ENCODE peak calls at places on chromosomes 5 and 9, in five cellular contexts. V is sigmoid colon, F is gastrocnemius medialis, B is uterus, X is A549. E is an unnamed sample. For H3K9me3, the result is how much of the 10 kb centered on the place peaks cover.

GRCh38 chr9:121399883-121400607 is 30.0 kb upstream of the STOM start:
- DNase-seq in V (no peak), F (no peak), B (no peak), X (peak), E (no peak)

GRCh38 chr5:135623186-135623715 is 44.5 kb upstream of the CXCL14 start:
- DNase-seq in V (no peak), F (no peak), B (no peak), X (no peak), E (no peak)

GRCh38 chr9:14156046-14156445 is 157.9 kb downstream of the NFIB start:
- DNase-seq in V (no peak), F (no peak), B (no peak), X (no peak), E (no peak)

GRCh38 chr5:159001247-159001646 is 98.5 kb downstream of the EBF1 start:
- DNase-seq in V (no peak), F (no peak), B (no peak), X (no peak), E (no peak)

GRCh38 chr5:79229357-79230174 is 6.4 kb upstream of the JMY start:
- DNase-seq in V (no peak), F (no peak), B (no peak), X (no peak), E (no peak)

GRCh38 chr5:151255621-151256286 is 2.8 kb downstream of the GM2A start:
- DNase-seq in V (no peak), F (no peak), B (no peak), X (no peak), E (no peak)

GRCh38 chr9:87667164-87667738 is 58.7 kb upstream of the CTSL start:
- DNase-seq in V (no peak), F (no peak), B (no peak), X (peak), E (no peak)

GRCh38 chr5:134003957-134004625 is 684 bp downstream of the VDAC1 start:
- DNase-seq in V (peak), F (peak), B (peak), X (no peak), E (peak)

GRCh38 chr5:35853652-35854051 is 3.0 kb upstream of the IL7R start:
- DNase-seq in V (no peak), F (no peak), B (peak), X (no peak), E (no peak)

GRCh38 chr9:86614871-86615849 is 260.9 kb upstream of the TUT7 start:
- DNase-seq in V (no peak), F (no peak), B (no peak), X (no peak), E (no peak)
- TF ChIP-seq CTCF in V (no peak), F (no peak), B (peak), X (no peak), E (peak)

DNA sequence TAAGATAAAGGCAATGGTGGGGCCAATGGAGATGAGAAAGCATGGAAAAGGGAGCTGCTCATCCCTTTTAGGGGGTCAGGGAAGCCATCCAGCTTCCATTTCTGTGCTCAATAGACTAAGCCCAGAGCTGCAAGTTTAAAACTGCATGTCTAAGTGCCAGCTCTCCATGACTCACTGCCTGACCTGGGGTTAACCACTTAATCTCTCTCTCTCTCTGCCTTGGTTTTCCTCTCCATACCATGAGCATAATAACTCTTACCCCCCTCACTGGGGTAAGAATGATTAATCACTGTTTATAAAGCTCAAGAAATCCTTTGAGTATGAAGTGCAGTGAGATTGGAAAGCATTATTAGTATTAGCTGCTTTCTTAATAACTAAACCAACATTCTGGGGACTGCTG is 1382.4 kb upstream of the WWC1 start:
- DNase-seq in V (no peak), F (no peak), B (no peak), X (no peak), E (no peak)
- H3K9me3 ChIP-seq in V (under half), F (under half), B (under half), X (under half), E (under half)

GRCh38 chr5:153569036-153569435 is 78.6 kb downstream of the GRIA1 start:
- DNase-seq in V (no peak), F (no peak), B (no peak), X (no peak), E (no peak)
- TF ChIP-seq POLR2A in V (no peak), F (no peak), B (no peak), X (no peak), E (no peak)

GRCh38 chr5:167577616-167578015 is 713.8 kb upstream of the WWC1 start:
- DNase-seq in V (no peak), F (no peak), B (no peak), X (no peak), E (no peak)

GRCh38 chr5:167576928-167577327 is 714.5 kb upstream of the WWC1 start:
- DNase-seq in V (no peak), F (no peak), B (no peak), X (no peak), E (no peak)

GRCh38 chr5:167573274-167574127 is 717.9 kb upstream of the WWC1 start:
- DNase-seq in V (no peak), F (no peak), B (no peak), X (no peak), E (peak)

GRCh38 chr5:167574381-167574780 is 717.1 kb upstream of the WWC1 start:
- DNase-seq in V (no peak), F (no peak), B (no peak), X (no peak), E (no peak)

DNA sequence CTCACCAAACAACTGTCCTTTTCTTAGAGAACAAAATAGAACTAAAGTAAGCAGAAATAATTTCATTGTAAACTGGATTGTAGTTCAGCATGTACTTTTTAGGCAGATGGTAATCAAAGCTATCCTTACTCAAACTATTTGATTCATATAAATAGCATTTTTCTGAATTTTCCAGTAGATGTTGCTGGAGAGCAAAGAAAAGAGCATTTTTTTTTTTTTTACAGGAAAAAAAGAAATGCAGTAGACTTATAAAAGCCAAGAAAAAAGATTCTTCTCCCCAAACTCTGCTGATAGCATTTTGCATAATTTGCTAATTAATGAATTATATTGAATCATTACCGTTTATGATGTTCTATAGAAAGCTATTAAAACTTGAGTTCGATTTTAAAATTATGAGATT is 715.3 kb upstream of the WWC1 start:
- DNase-seq in V (no peak), F (no peak), B (no peak), X (no peak), E (no peak)
- TF ChIP-seq CTCF in V (no peak), F (no peak), B (no peak), X (peak), E (no peak)

DNA sequence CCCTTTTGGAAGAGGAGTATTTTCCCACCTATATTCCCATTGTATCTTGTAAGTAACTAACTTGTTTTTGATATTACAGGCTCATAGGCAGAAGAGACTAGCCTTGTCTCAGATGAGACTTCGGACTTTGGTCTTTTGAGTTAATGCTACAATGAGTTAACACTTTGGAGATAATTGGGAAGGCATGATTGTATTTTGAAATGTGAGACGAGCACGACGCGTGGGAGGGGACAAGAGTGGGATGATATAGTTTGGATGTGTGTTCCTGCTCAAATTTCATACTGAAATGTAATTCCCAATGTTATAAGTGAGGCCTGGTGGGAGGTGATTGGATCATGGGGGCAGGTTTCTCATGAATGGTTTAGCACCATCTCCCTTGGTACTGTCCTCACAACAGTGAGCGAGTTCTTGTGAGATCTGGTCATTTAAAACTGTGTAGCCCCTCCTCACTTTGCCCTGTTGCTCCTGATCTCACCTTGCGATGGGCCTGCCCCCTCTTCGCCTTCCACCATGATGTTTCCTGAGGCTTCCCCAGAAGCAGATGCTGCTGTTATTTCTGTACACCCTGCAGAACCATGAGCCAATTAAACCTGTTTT is 721.5 kb upstream of the CTNND2 start:
- DNase-seq in V (no peak), F (no peak), B (no peak), X (no peak), E (no peak)
- H3K9me3 ChIP-seq in V (under half), F (under half), B (under half), X (under half), E (under half)

GRCh38 chr5:95669540-95669939 is 13.3 kb downstream of the SPATA9 start:
- DNase-seq in V (peak), F (peak), B (peak), X (no peak), E (peak)
- TF ChIP-seq POLR2A in V (no peak), F (peak), B (no peak), X (no peak), E (no peak)

GRCh38 chr5:127878174-127878750 is 175.1 kb downstream of the CCDC192 start:
- DNase-seq in V (no peak), F (no peak), B (no peak), X (peak), E (peak)
- TF ChIP-seq CTCF in V (peak), F (no peak), B (no peak), X (peak), E (peak)

GRCh38 chr5:8905021-8905420 is 640.9 kb downstream of the SEMA5A start:
- DNase-seq in V (no peak), F (no peak), B (no peak), X (no peak), E (no peak)
- H3K9me3 ChIP-seq in V (under half), F (under half), B (under half), X (under half), E (under half)

GRCh38 chr9:136835162-136835931 is 6.9 kb upstream of the AJM1 start:
- DNase-seq in V (no peak), F (no peak), B (no peak), X (no peak), E (peak)
- TF ChIP-seq POLR2A in V (no peak), F (no peak), B (no peak), X (no peak), E (no peak)

E was measured in right lobe of liver.